ENCODE peak calls at places on chromosomes 2 and 18, in ten cellular contexts. One of them, this sample, is unnamed.

GRCh38 chr2:147025611-147026010 is 819.2 kb upstream of the ACVR2A start:
- DNase-seq in omental fat pad: no peak
- DNase-seq in colonic mucosa: no peak
- DNase-seq in RPMI8226: no peak
- DNase-seq in endothelial cell of umbilical vein: no peak
- DNase-seq in T-helper 1 cell: no peak
- DNase-seq in stimulated activated naive CD8-positive, alpha-beta T cell treated with anti-CD3 and anti-CD28 coated beads, Interleukin-15, Interleukin-2, amounts not matched to agents 100 U/mL and 50 U/mL, for 24 hours: no peak
- DNase-seq in HCT116: no peak
- DNase-seq in fibroblast of lung: peak; percentile 96
- DNase-seq in T follicular helper cell: no peak
- DNase-seq in this sample: no peak

GRCh38 chr2:46053502-46054094 is 243.6 kb upstream of the EPAS1 start:
- DNase-seq in omental fat pad: no peak
- DNase-seq in colonic mucosa: no peak
- DNase-seq in RPMI8226: no peak
- DNase-seq in endothelial cell of umbilical vein: no peak
- DNase-seq in T-helper 1 cell: no peak
- DNase-seq in stimulated activated naive CD8-positive, alpha-beta T cell treated with anti-CD3 and anti-CD28 coated beads, Interleukin-15, Interleukin-2, amounts not matched to agents 100 U/mL and 50 U/mL, for 24 hours: no peak
- DNase-seq in HCT116: no peak
- DNase-seq in fibroblast of lung: no peak
- DNase-seq in T follicular helper cell: no peak
- DNase-seq in this sample: no peak

GRCh38 chr2:86284987-86285386 is 52.4 kb downstream of the REEP1 start:
- DNase-seq in omental fat pad: no peak
- DNase-seq in colonic mucosa: no peak
- DNase-seq in RPMI8226: no peak
- DNase-seq in endothelial cell of umbilical vein: no peak
- DNase-seq in T-helper 1 cell: no peak
- DNase-seq in stimulated activated naive CD8-positive, alpha-beta T cell treated with anti-CD3 and anti-CD28 coated beads, Interleukin-15, Interleukin-2, amounts not matched to agents 100 U/mL and 50 U/mL, for 24 hours: no peak
- DNase-seq in HCT116: no peak
- DNase-seq in fibroblast of lung: no peak
- DNase-seq in T follicular helper cell: no peak
- DNase-seq in this sample: no peak

GRCh38 chr2:186569906-186570305 is 19.9 kb upstream of the ITGAV start:
- DNase-seq in omental fat pad: no peak
- DNase-seq in colonic mucosa: no peak
- DNase-seq in RPMI8226: no peak
- DNase-seq in endothelial cell of umbilical vein: peak; percentile 47
- DNase-seq in T-helper 1 cell: no peak
- DNase-seq in stimulated activated naive CD8-positive, alpha-beta T cell treated with anti-CD3 and anti-CD28 coated beads, Interleukin-15, Interleukin-2, amounts not matched to agents 100 U/mL and 50 U/mL, for 24 hours: no peak
- DNase-seq in HCT116: no peak
- DNase-seq in fibroblast of lung: no peak
- DNase-seq in T follicular helper cell: no peak
- DNase-seq in this sample: no peak

GRCh38 chr2:197163755-197164753 is 146.5 kb downstream of the ANKRD44 start:
- DNase-seq in omental fat pad: no peak
- DNase-seq in colonic mucosa: no peak
- DNase-seq in RPMI8226: no peak
- DNase-seq in endothelial cell of umbilical vein: no peak
- DNase-seq in T-helper 1 cell: no peak
- DNase-seq in stimulated activated naive CD8-positive, alpha-beta T cell treated with anti-CD3 and anti-CD28 coated beads, Interleukin-15, Interleukin-2, amounts not matched to agents 100 U/mL and 50 U/mL, for 24 hours: no peak
- DNase-seq in HCT116: no peak
- DNase-seq in fibroblast of lung: no peak
- DNase-seq in T follicular helper cell: no peak
- DNase-seq in this sample: no peak

GRCh38 chr2:47767880-47768609 is 14.9 kb upstream of the MSH6 start:
- DNase-seq in omental fat pad: peak; percentile 67
- DNase-seq in colonic mucosa: peak; percentile 54
- DNase-seq in RPMI8226: peak; percentile 54
- DNase-seq in endothelial cell of umbilical vein: peak; percentile 63
- DNase-seq in T-helper 1 cell: peak; percentile 51
- DNase-seq in stimulated activated naive CD8-positive, alpha-beta T cell treated with anti-CD3 and anti-CD28 coated beads, Interleukin-15, Interleukin-2, amounts not matched to agents 100 U/mL and 50 U/mL, for 24 hours: peak; percentile 80
- DNase-seq in HCT116: peak; percentile 43
- DNase-seq in fibroblast of lung: peak; percentile 48
- DNase-seq in T follicular helper cell: peak; percentile 47
- DNase-seq in this sample: peak; percentile 79

GRCh38 chr2:108222261-108222660 is 17.5 kb upstream of the SULT1C3 start:
- DNase-seq in omental fat pad: no peak
- DNase-seq in colonic mucosa: no peak
- DNase-seq in RPMI8226: no peak
- DNase-seq in endothelial cell of umbilical vein: no peak
- DNase-seq in T-helper 1 cell: no peak
- DNase-seq in stimulated activated naive CD8-positive, alpha-beta T cell treated with anti-CD3 and anti-CD28 coated beads, Interleukin-15, Interleukin-2, amounts not matched to agents 100 U/mL and 50 U/mL, for 24 hours: no peak
- DNase-seq in HCT116: no peak
- DNase-seq in fibroblast of lung: no peak
- DNase-seq in T follicular helper cell: no peak
- DNase-seq in this sample: no peak

GRCh38 chr2:209253544-209253943 is 170.3 kb upstream of the MAP2 start:
- DNase-seq in omental fat pad: no peak
- DNase-seq in colonic mucosa: no peak
- DNase-seq in RPMI8226: peak; percentile 10
- DNase-seq in endothelial cell of umbilical vein: no peak
- DNase-seq in T-helper 1 cell: no peak
- DNase-seq in stimulated activated naive CD8-positive, alpha-beta T cell treated with anti-CD3 and anti-CD28 coated beads, Interleukin-15, Interleukin-2, amounts not matched to agents 100 U/mL and 50 U/mL, for 24 hours: no peak
- DNase-seq in HCT116: no peak
- DNase-seq in fibroblast of lung: no peak
- DNase-seq in T follicular helper cell: no peak
- DNase-seq in this sample: no peak

GRCh38 chr2:29562896-29563295 is 358.5 kb downstream of the ALK start:
- DNase-seq in omental fat pad: no peak
- DNase-seq in colonic mucosa: no peak
- DNase-seq in RPMI8226: no peak
- DNase-seq in endothelial cell of umbilical vein: no peak
- DNase-seq in T-helper 1 cell: no peak
- DNase-seq in stimulated activated naive CD8-positive, alpha-beta T cell treated with anti-CD3 and anti-CD28 coated beads, Interleukin-15, Interleukin-2, amounts not matched to agents 100 U/mL and 50 U/mL, for 24 hours: no peak
- DNase-seq in HCT116: no peak
- DNase-seq in fibroblast of lung: no peak
- DNase-seq in T follicular helper cell: no peak
- DNase-seq in this sample: no peak

GRCh38 chr18:77054606-77055428 is 77.8 kb downstream of the MBP start:
- DNase-seq in omental fat pad: no peak
- DNase-seq in colonic mucosa: peak; percentile 71
- DNase-seq in RPMI8226: peak; percentile 46
- DNase-seq in endothelial cell of umbilical vein: peak; percentile 88
- DNase-seq in T-helper 1 cell: peak; percentile 99
- DNase-seq in stimulated activated naive CD8-positive, alpha-beta T cell treated with anti-CD3 and anti-CD28 coated beads, Interleukin-15, Interleukin-2, amounts not matched to agents 100 U/mL and 50 U/mL, for 24 hours: peak; percentile 82
- DNase-seq in HCT116: no peak
- DNase-seq in fibroblast of lung: peak; percentile 90
- DNase-seq in T follicular helper cell: peak; percentile 67
- DNase-seq in this sample: peak; percentile 87

GRCh38 chr18:49853011-49853410 is 39.7 kb upstream of the ACAA2 start:
- DNase-seq in omental fat pad: no peak
- DNase-seq in colonic mucosa: no peak
- DNase-seq in RPMI8226: no peak
- DNase-seq in endothelial cell of umbilical vein: no peak
- DNase-seq in T-helper 1 cell: no peak
- DNase-seq in stimulated activated naive CD8-positive, alpha-beta T cell treated with anti-CD3 and anti-CD28 coated beads, Interleukin-15, Interleukin-2, amounts not matched to agents 100 U/mL and 50 U/mL, for 24 hours: no peak
- DNase-seq in HCT116: no peak
- DNase-seq in fibroblast of lung: no peak
- DNase-seq in T follicular helper cell: no peak
- DNase-seq in this sample: no peak

GRCh38 chr2:241030883-241031282 is 32.5 kb downstream of the SNED1 start:
- DNase-seq in omental fat pad: no peak
- DNase-seq in colonic mucosa: no peak
- DNase-seq in RPMI8226: no peak
- DNase-seq in endothelial cell of umbilical vein: no peak
- DNase-seq in T-helper 1 cell: no peak
- DNase-seq in stimulated activated naive CD8-positive, alpha-beta T cell treated with anti-CD3 and anti-CD28 coated beads, Interleukin-15, Interleukin-2, amounts not matched to agents 100 U/mL and 50 U/mL, for 24 hours: no peak
- DNase-seq in HCT116: no peak
- DNase-seq in fibroblast of lung: no peak
- DNase-seq in T follicular helper cell: no peak
- DNase-seq in this sample: no peak

GRCh38 chr2:9192712-9193111 is 13.9 kb upstream of the ASAP2 start:
- DNase-seq in omental fat pad: no peak
- DNase-seq in colonic mucosa: no peak
- DNase-seq in RPMI8226: no peak
- DNase-seq in endothelial cell of umbilical vein: no peak
- DNase-seq in T-helper 1 cell: no peak
- DNase-seq in stimulated activated naive CD8-positive, alpha-beta T cell treated with anti-CD3 and anti-CD28 coated beads, Interleukin-15, Interleukin-2, amounts not matched to agents 100 U/mL and 50 U/mL, for 24 hours: no peak
- DNase-seq in HCT116: no peak
- DNase-seq in fibroblast of lung: no peak
- DNase-seq in T follicular helper cell: no peak
- DNase-seq in this sample: no peak

GRCh38 chr2:74026674-74027294 is 42.1 kb downstream of the TET3 start:
- DNase-seq in omental fat pad: no peak
- DNase-seq in colonic mucosa: no peak
- DNase-seq in RPMI8226: no peak
- DNase-seq in endothelial cell of umbilical vein: no peak
- DNase-seq in T-helper 1 cell: no peak
- DNase-seq in stimulated activated naive CD8-positive, alpha-beta T cell treated with anti-CD3 and anti-CD28 coated beads, Interleukin-15, Interleukin-2, amounts not matched to agents 100 U/mL and 50 U/mL, for 24 hours: no peak
- DNase-seq in HCT116: no peak
- DNase-seq in fibroblast of lung: no peak
- DNase-seq in T follicular helper cell: no peak
- DNase-seq in this sample: no peak

GRCh38 chr2:213104089-213104902 is 47.1 kb downstream of the IKZF2 start:
- DNase-seq in omental fat pad: no peak
- DNase-seq in colonic mucosa: no peak
- DNase-seq in RPMI8226: no peak
- DNase-seq in endothelial cell of umbilical vein: no peak
- DNase-seq in T-helper 1 cell: no peak
- DNase-seq in stimulated activated naive CD8-positive, alpha-beta T cell treated with anti-CD3 and anti-CD28 coated beads, Interleukin-15, Interleukin-2, amounts not matched to agents 100 U/mL and 50 U/mL, for 24 hours: no peak
- DNase-seq in HCT116: no peak
- DNase-seq in fibroblast of lung: peak; percentile 62
- DNase-seq in T follicular helper cell: no peak
- DNase-seq in this sample: no peak

GRCh38 chr2:237149425-237149824 is 63.7 kb downstream of the COPS8 start:
- DNase-seq in omental fat pad: no peak
- DNase-seq in colonic mucosa: no peak
- DNase-seq in RPMI8226: no peak
- DNase-seq in endothelial cell of umbilical vein: no peak
- DNase-seq in T-helper 1 cell: no peak
- DNase-seq in stimulated activated naive CD8-positive, alpha-beta T cell treated with anti-CD3 and anti-CD28 coated beads, Interleukin-15, Interleukin-2, amounts not matched to agents 100 U/mL and 50 U/mL, for 24 hours: peak; percentile 59
- DNase-seq in HCT116: no peak
- DNase-seq in fibroblast of lung: no peak
- DNase-seq in T follicular helper cell: no peak
- DNase-seq in this sample: no peak

GRCh38 chr2:221243758-221244157 is 328.3 kb downstream of the EPHA4 start:
- DNase-seq in omental fat pad: no peak
- DNase-seq in colonic mucosa: no peak
- DNase-seq in RPMI8226: no peak
- DNase-seq in endothelial cell of umbilical vein: no peak
- DNase-seq in T-helper 1 cell: no peak
- DNase-seq in stimulated activated naive CD8-positive, alpha-beta T cell treated with anti-CD3 and anti-CD28 coated beads, Interleukin-15, Interleukin-2, amounts not matched to agents 100 U/mL and 50 U/mL, for 24 hours: no peak
- DNase-seq in HCT116: no peak
- DNase-seq in fibroblast of lung: no peak
- DNase-seq in T follicular helper cell: no peak
- DNase-seq in this sample: no peak

GRCh38 chr2:24917086-24917485 is 3.0 kb downstream of the ADCY3 start:
- DNase-seq in omental fat pad: no peak
- DNase-seq in colonic mucosa: no peak
- DNase-seq in RPMI8226: no peak
- DNase-seq in endothelial cell of umbilical vein: no peak
- DNase-seq in T-helper 1 cell: no peak
- DNase-seq in stimulated activated naive CD8-positive, alpha-beta T cell treated with anti-CD3 and anti-CD28 coated beads, Interleukin-15, Interleukin-2, amounts not matched to agents 100 U/mL and 50 U/mL, for 24 hours: peak; percentile 73
- DNase-seq in HCT116: no peak
- DNase-seq in fibroblast of lung: peak; percentile 34
- DNase-seq in T follicular helper cell: no peak
- DNase-seq in this sample: no peak

GRCh38 chr2:25375989-25376545 is 34.3 kb upstream of the DNMT3A start:
- DNase-seq in omental fat pad: no peak
- DNase-seq in colonic mucosa: no peak
- DNase-seq in RPMI8226: no peak
- DNase-seq in endothelial cell of umbilical vein: no peak
- DNase-seq in T-helper 1 cell: no peak
- DNase-seq in stimulated activated naive CD8-positive, alpha-beta T cell treated with anti-CD3 and anti-CD28 coated beads, Interleukin-15, Interleukin-2, amounts not matched to agents 100 U/mL and 50 U/mL, for 24 hours: no peak
- DNase-seq in HCT116: no peak
- DNase-seq in fibroblast of lung: no peak
- DNase-seq in T follicular helper cell: no peak
- DNase-seq in this sample: no peak

GRCh38 chr2:74528600-74529356 is 728 bp downstream of the AUP1 start:
- DNase-seq in omental fat pad: no peak
- DNase-seq in colonic mucosa: no peak
- DNase-seq in RPMI8226: peak; percentile 36
- DNase-seq in endothelial cell of umbilical vein: no peak
- DNase-seq in T-helper 1 cell: no peak
- DNase-seq in stimulated activated naive CD8-positive, alpha-beta T cell treated with anti-CD3 and anti-CD28 coated beads, Interleukin-15, Interleukin-2, amounts not matched to agents 100 U/mL and 50 U/mL, for 24 hours: peak; percentile 34
- DNase-seq in HCT116: no peak
- DNase-seq in fibroblast of lung: no peak
- DNase-seq in T follicular helper cell: no peak
- DNase-seq in this sample: no peak

GRCh38 chr18:60503166-60503565 is 130.6 kb upstream of the MC4R start:
- DNase-seq in omental fat pad: no peak
- DNase-seq in colonic mucosa: no peak
- DNase-seq in RPMI8226: no peak
- DNase-seq in endothelial cell of umbilical vein: no peak
- DNase-seq in T-helper 1 cell: no peak
- DNase-seq in stimulated activated naive CD8-positive, alpha-beta T cell treated with anti-CD3 and anti-CD28 coated beads, Interleukin-15, Interleukin-2, amounts not matched to agents 100 U/mL and 50 U/mL, for 24 hours: no peak
- DNase-seq in HCT116: no peak
- DNase-seq in fibroblast of lung: no peak
- DNase-seq in T follicular helper cell: no peak
- DNase-seq in this sample: no peak

This sample was measured in ascending aorta.